ENCODE peak calls at places on chromosomes 5 and 9, in four cellular contexts. U, K, L and M are unnamed samples.

GRCh38 chr9:115063058-115063850 is 54.7 kb downstream of the TNC start:
- DNase-seq in U (no peak), K (no peak), L (no peak), M (no peak)

GRCh38 chr5:35822541-35822940 is 34.1 kb upstream of the IL7R start:
- DNase-seq in U (no peak), L (no peak), K (no peak), M (peak)

GRCh38 chr9:134345737-134346136 is 19.5 kb downstream of the RXRA start:
- DNase-seq in U (no peak), K (no peak), L (no peak), M (no peak)

GRCh38 chr5:7415948-7416535 is 20.1 kb downstream of the ADCY2 start:
- DNase-seq in U (no peak), K (no peak), L (no peak), M (no peak)

GRCh38 chr5:101473483-101473882 is 570.4 kb upstream of the ST8SIA4 start:
- DNase-seq in U (no peak), K (no peak), L (no peak), M (no peak)

GRCh38 chr5:154421868-154422267 is 23.9 kb upstream of the SAP30L start:
- DNase-seq in K (no peak), U (no peak), L (no peak), M (no peak)

GRCh38 chr5:75526065-75526464 is 14.4 kb downstream of the POLK start:
- DNase-seq in L (no peak), K (no peak), U (no peak), M (no peak)

GRCh38 chr9:30299126-30299780 is 2085.2 kb upstream of the ACO1 start:
- DNase-seq in U (no peak), K (no peak), L (no peak), M (no peak)

GRCh38 chr5:178123987-178124925 is 6.6 kb upstream of the RMND5B start:
- DNase-seq in K (no peak), U (no peak), L (no peak), M (no peak)

GRCh38 chr9:118059520-118060278 is 355.5 kb downstream of the TLR4 start:
- DNase-seq in K (no peak), L (peak), U (no peak), M (no peak)

GRCh38 chr5:113039229-113039628 is 62.6 kb downstream of the DCP2 start:
- DNase-seq in K (no peak), U (no peak), L (no peak), M (no peak)

GRCh38 chr9:33913541-33913940 is 96.6 kb downstream of the UBE2R2 start:
- DNase-seq in L (no peak), K (no peak), U (no peak), M (no peak)

GRCh38 chr5:67315082-67315801 is 118.6 kb upstream of the CD180 start:
- DNase-seq in L (peak), U (no peak), K (no peak), M (no peak)

GRCh38 chr9:125942111-125942510 is 194.9 kb downstream of the PBX3 start:
- DNase-seq in U (no peak), K (no peak), L (no peak), M (no peak)

GRCh38 chr9:128276574-128277270 is 646 bp downstream of the SWI5 start:
- DNase-seq in U (no peak), L (no peak), K (peak), M (peak)

GRCh38 chr9:115593587-115594091 is 475.7 kb upstream of the TNC start:
- DNase-seq in K (no peak), L (peak), U (no peak), M (no peak)

GRCh38 chr5:79932510-79933504 is 58.3 kb downstream of the MTX3 start:
- DNase-seq in L (no peak), U (no peak), K (peak), M (no peak)

GRCh38 chr5:141958113-141958512 is at the start of gene PCDH12:
- DNase-seq in U (no peak), L (no peak), K (peak), M (no peak)

GRCh38 chr9:78671785-78672184 is 374.9 kb downstream of the PSAT1 start:
- DNase-seq in L (no peak), U (no peak), K (no peak), M (no peak)

GRCh38 chr5:150261231-150261630 is 28.3 kb downstream of the CAMK2A start:
- DNase-seq in U (no peak), K (no peak), L (no peak), M (no peak)

GRCh38 chr9:106324596-106325280 is 538.2 kb upstream of the ZNF462 start:
- DNase-seq in L (no peak), U (no peak), K (no peak), M (no peak)

GRCh38 chr9:135904121-135904520 is 3.2 kb downstream of the CAMSAP1 start:
- DNase-seq in L (no peak), K (no peak), U (no peak), M (no peak)

GRCh38 chr9:136138566-136138965 is 19.9 kb upstream of the TMEM250 start:
- DNase-seq in U (peak), K (no peak), L (peak), M (peak)

GRCh38 chr5:167348980-167349379 is 942.5 kb upstream of the WWC1 start:
- DNase-seq in L (no peak), U (no peak), K (no peak), M (no peak)